ENCODE peak calls at places on chromosomes 3 and 15, in nine cellular contexts. B is Panc1, F is IMR-90, Y is tibial nerve, L is osteocyte, U is AG09309, K is fibroblast of lung, J is K562, Q is nephron progenitor cell. S is an unnamed sample.

GRCh38 chr3:19202754-19203153 is 54.4 kb downstream of the KCNH8 start:
- DNase-seq in K (no peak), Y (no peak), B (no peak), J (no peak), Q (no peak), L (no peak), U (no peak), F (no peak), S (no peak)

GRCh38 chr3:39707314-39707909 is 102.0 kb upstream of the MYRIP start:
- DNase-seq in U (peak), L (no peak), K (peak), Y (no peak), B (no peak), J (peak), F (peak), Q (no peak), S (peak)

GRCh38 chr15:74777769-74778598 is 3.9 kb upstream of the CSK start:
- DNase-seq in U (no peak), B (no peak), F (no peak), K (no peak), Y (no peak), L (no peak), J (no peak), Q (no peak), S (no peak)

GRCh38 chr3:194475978-194476377 is 10.8 kb downstream of the ATP13A3 start:
- DNase-seq in K (no peak), Y (no peak), Q (no peak), J (no peak), U (no peak), B (no peak), F (no peak), L (no peak), S (no peak)

GRCh38 chr3:46080124-46080991 is 53.1 kb upstream of the XCR1 start:
- DNase-seq in Y (no peak), L (peak), B (no peak), U (no peak), K (peak), Q (no peak), F (no peak), J (no peak), S (no peak)

GRCh38 chr3:186160691-186161243 is 51.9 kb upstream of the ETV5 start:
- DNase-seq in B (no peak), F (no peak), U (no peak), Q (no peak), K (no peak), Y (no peak), J (no peak), L (no peak), S (no peak)

GRCh38 chr3:102671005-102671404 is 236.2 kb downstream of the ZPLD1 start:
- DNase-seq in Y (no peak), B (no peak), L (no peak), U (no peak), J (no peak), Q (no peak), F (no peak), K (no peak), S (no peak)

GRCh38 chr15:41904487-41905359 is 10.9 kb upstream of the SPTBN5 start:
- DNase-seq in J (peak), Y (no peak), L (no peak), Q (peak), B (peak), U (no peak), F (peak), K (peak), S (peak)

GRCh38 chr15:74461847-74462511 is 1.0 kb upstream of the UBL7 start:
- DNase-seq in J (no peak), K (no peak), U (no peak), Y (no peak), F (no peak), Q (no peak), B (no peak), L (no peak), S (no peak)

GRCh38 chr3:169311366-169311765 is 352.1 kb downstream of the MECOM start:
- DNase-seq in B (no peak), F (no peak), L (no peak), U (no peak), Y (no peak), J (no peak), K (no peak), Q (no peak), S (no peak)

GRCh38 chr3:60809857-60810256 is 441.4 kb downstream of the FHIT start:
- DNase-seq in J (no peak), K (peak), F (no peak), B (no peak), L (no peak), Y (no peak), Q (no peak), U (peak), S (no peak)

DNA sequence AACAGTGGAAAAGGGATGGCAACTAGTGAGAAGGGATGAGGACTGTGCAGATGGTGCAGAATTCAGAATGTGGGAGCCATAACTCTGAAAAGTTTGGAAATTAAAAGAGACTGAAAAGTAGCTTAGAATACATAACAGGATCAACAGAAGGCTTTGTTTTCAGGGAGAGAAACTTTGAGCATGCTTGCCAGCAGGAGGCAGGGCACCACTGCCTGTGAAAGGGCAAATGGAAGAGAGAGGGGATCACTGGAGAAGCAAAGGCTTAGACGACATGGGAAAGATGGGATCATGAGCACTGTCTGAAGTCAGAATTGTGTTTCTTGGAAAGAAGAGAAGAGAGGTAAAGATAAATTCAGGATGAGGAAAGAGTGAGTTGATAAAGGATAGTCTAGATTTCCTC is 99.6 kb downstream of the ABI3BP start:
- DNase-seq in F (peak), B (no peak), L (no peak), U (no peak), Q (peak), K (peak), Y (no peak), J (no peak), S (no peak)
- TF ChIP-seq CTCF in F (peak), B (peak), L (peak), U (peak), Q (peak), K (peak), Y (peak), J (no peak), S (peak)

GRCh38 chr15:80476036-80476435 is 71.9 kb downstream of the ARNT2 start:
- DNase-seq in K (no peak), Q (no peak), B (no peak), U (no peak), Y (no peak), F (no peak), J (no peak), L (no peak), S (no peak)

GRCh38 chr15:80474224-80474619 is 70.0 kb downstream of the ARNT2 start:
- DNase-seq in J (no peak), Q (no peak), B (no peak), F (no peak), L (no peak), U (no peak), K (no peak), Y (no peak), S (no peak)

GRCh38 chr15:80474751-80475295 is 70.6 kb downstream of the ARNT2 start:
- DNase-seq in Y (no peak), J (no peak), L (no peak), F (no peak), K (no peak), U (no peak), Q (no peak), B (no peak), S (no peak)

GRCh38 chr15:80473574-80474223 is 69.5 kb downstream of the ARNT2 start:
- DNase-seq in J (no peak), L (no peak), Q (no peak), K (no peak), U (no peak), F (no peak), Y (no peak), B (no peak), S (no peak)

GRCh38 chr15:80475572-80475971 is 71.4 kb downstream of the ARNT2 start:
- DNase-seq in L (no peak), K (no peak), Y (no peak), F (no peak), Q (no peak), U (no peak), B (no peak), J (peak), S (no peak)
- TF ChIP-seq CTCF in L (peak), K (peak), Y (no peak), F (no peak), Q (peak), U (no peak), B (peak), J (no peak), S (no peak)

GRCh38 chr3:30628188-30628930 is 22.0 kb downstream of the TGFBR2 start:
- DNase-seq in B (no peak), L (no peak), U (no peak), Q (no peak), Y (no peak), J (no peak), K (no peak), F (no peak), S (no peak)

GRCh38 chr3:30629736-30630135 is 23.3 kb downstream of the TGFBR2 start:
- DNase-seq in L (no peak), B (no peak), K (no peak), J (no peak), Y (no peak), F (no peak), U (no peak), Q (no peak), S (no peak)

GRCh38 chr3:30630238-30631030 is 24.0 kb downstream of the TGFBR2 start:
- DNase-seq in Q (no peak), B (no peak), F (no peak), U (no peak), Y (no peak), K (no peak), J (no peak), L (no peak), S (no peak)

GRCh38 chr3:30631237-30631961 is 25.0 kb downstream of the TGFBR2 start:
- DNase-seq in L (no peak), Q (no peak), K (peak), F (no peak), U (no peak), Y (no peak), B (no peak), J (no peak), S (no peak)

GRCh38 chr3:30628931-30629590 is 22.7 kb downstream of the TGFBR2 start:
- DNase-seq in Q (no peak), F (no peak), J (no peak), K (peak), B (no peak), Y (no peak), L (no peak), U (no peak), S (no peak)
- TF ChIP-seq CTCF in Q (no peak), F (no peak), J (no peak), K (peak), B (peak), Y (no peak), L (peak), U (peak), S (peak)

DNA sequence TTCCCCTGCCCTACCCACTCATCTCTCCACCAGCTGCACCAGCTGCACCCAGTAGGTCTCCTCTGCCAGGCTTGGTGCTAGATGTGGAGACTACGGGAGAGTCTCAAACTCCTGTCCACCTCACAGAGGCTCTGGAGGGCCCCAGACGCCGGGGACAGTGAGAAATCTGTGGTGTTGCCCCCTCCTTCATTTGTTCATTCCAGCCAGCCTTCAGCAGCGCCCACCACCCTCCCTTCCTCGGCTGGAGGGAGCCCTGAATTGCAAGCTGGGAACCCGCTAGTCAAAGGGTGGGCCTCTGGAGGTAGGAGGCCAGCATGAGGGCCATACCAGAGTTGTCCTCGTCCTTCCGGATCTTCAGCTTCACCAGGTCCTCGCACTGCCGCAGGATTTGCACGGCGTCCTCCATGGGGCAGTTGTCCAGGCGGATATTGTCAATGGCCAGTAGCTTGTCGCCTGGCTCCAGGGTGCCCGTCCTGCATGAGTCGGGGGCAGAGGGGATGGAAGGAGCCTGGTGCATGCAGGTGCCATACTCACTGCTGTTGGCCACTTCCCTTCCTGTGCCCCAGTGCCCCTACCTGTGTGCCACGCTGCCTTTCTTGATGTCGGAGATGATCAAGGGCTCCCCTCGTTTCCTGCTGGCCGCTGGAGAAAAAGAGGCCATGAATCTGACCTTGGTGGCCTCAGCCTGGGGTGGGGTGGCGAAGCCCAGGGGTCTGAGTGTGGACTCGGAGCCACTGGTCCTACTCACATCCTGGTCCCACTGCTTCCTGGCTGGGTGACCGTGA is 29.1 kb downstream of the GRIP2 start:
- DNase-seq in J (no peak), U (no peak), B (no peak), F (no peak), K (no peak), Q (no peak), Y (no peak), L (no peak), S (no peak)
- TF ChIP-seq CTCF in J (no peak), U (no peak), B (no peak), F (no peak), K (no peak), Q (no peak), Y (no peak), L (no peak), S (no peak)

S was measured in GM13977.